ENCODE peak calls at places on chromosomes 7 and 10, in nine cellular contexts. L is spleen; O is stimulated activated CD8-positive, alpha-beta memory T cell treated with anti-CD3 and anti-CD28 coated beads, Interleukin-7, amount 100 ng/mL, for 24 hours; N is HT1080; X is GM12891; I is stimulated activated CD4-positive, alpha-beta T cell treated with anti-CD3 and anti-CD28 coated beads, Interleukin-4, amount 100 ng/mL, for 48 hours; A is NCI-H524; D is GM12865; Q is fibroblast of the conjunctiva. W is an unnamed sample.

GRCh38 chr10:484925-485661 is 204.4 kb downstream of the DIP2C start:
- DNase-seq in L (peak), O (no peak), N (no peak), X (peak), I (no peak), A (no peak), D (peak), Q (no peak), W (peak)

GRCh38 chr10:121627810-121628209 is 29.6 kb upstream of the FGFR2 start:
- DNase-seq in L (peak), O (no peak), N (no peak), X (no peak), I (no peak), A (no peak), D (no peak), Q (no peak), W (no peak)

GRCh38 chr10:110263164-110263563 is 41.6 kb downstream of the SMNDC1 start:
- DNase-seq in L (no peak), O (no peak), N (no peak), X (no peak), I (no peak), A (no peak), D (no peak), Q (no peak), W (peak)

GRCh38 chr7:106606120-106606519 is 54.8 kb downstream of the CCDC71L start:
- DNase-seq in L (no peak), O (no peak), N (no peak), X (no peak), I (no peak), A (no peak), D (no peak), Q (no peak), W (no peak)

GRCh38 chr7:42831051-42831952 is 80.6 kb downstream of the C7orf25 start:
- DNase-seq in L (no peak), O (no peak), N (peak), X (no peak), I (no peak), A (no peak), D (peak), Q (peak), W (peak)

GRCh38 chr10:132481690-132482089 is 55.9 kb upstream of the INPP5A start:
- DNase-seq in L (peak), O (no peak), N (no peak), X (no peak), I (no peak), A (no peak), D (no peak), Q (no peak), W (no peak)

GRCh38 chr7:7099584-7100014 is 82.7 kb upstream of the C1GALT1 start:
- DNase-seq in L (no peak), O (no peak), N (peak), X (no peak), I (no peak), A (no peak), D (no peak), Q (peak), W (peak)

GRCh38 chr7:7114575-7115291 is 67.6 kb upstream of the C1GALT1 start:
- DNase-seq in L (no peak), O (no peak), N (no peak), X (no peak), I (no peak), A (no peak), D (no peak), Q (no peak), W (no peak)

W was measured in midbrain.